ENCODE peak calls at places on chromosome 22, in five cellular contexts. One of them, this sample, is unnamed. For H3K36me3, the result is how much of the 10 kb centered on the place peaks cover.

GRCh38 chr22:45774016-45774670 is 102.5 kb downstream of the ATXN10 start:
- DNase-seq in ovary: no peak
- DNase-seq in adrenal gland: no peak
- DNase-seq in HCT116: no peak
- DNase-seq in tibial nerve: no peak
- DNase-seq in this sample: no peak

GRCh38 chr22:20607157-20607907 is 99.9 kb downstream of the MED15 start:
- DNase-seq in ovary: no peak
- DNase-seq in adrenal gland: no peak
- DNase-seq in HCT116: no peak
- DNase-seq in tibial nerve: no peak
- DNase-seq in this sample: no peak

GRCh38 chr22:45547016-45547345 is 44.3 kb downstream of the FBLN1 start:
- DNase-seq in ovary: no peak
- DNase-seq in adrenal gland: no peak
- DNase-seq in HCT116: no peak
- DNase-seq in tibial nerve: no peak
- DNase-seq in this sample: no peak

GRCh38 chr22:19448076-19448607 is 631 bp upstream of the C22orf39 start:
- DNase-seq in ovary: no peak
- DNase-seq in adrenal gland: peak
- DNase-seq in HCT116: no peak
- DNase-seq in tibial nerve: no peak
- DNase-seq in this sample: peak

GRCh38 chr22:19932367-19933206 is 9.0 kb upstream of the COMT start:
- DNase-seq in ovary: no peak
- DNase-seq in adrenal gland: peak
- DNase-seq in HCT116: no peak
- DNase-seq in tibial nerve: no peak
- DNase-seq in this sample: no peak

GRCh38 chr22:26565181-26565580 is 24.8 kb downstream of the TPST2 start:
- DNase-seq in ovary: no peak
- DNase-seq in adrenal gland: no peak
- DNase-seq in HCT116: no peak
- DNase-seq in tibial nerve: no peak
- DNase-seq in this sample: no peak

GRCh38 chr22:31947296-31947695 is 3.0 kb downstream of the YWHAH start:
- DNase-seq in ovary: no peak
- DNase-seq in adrenal gland: no peak
- DNase-seq in HCT116: no peak
- DNase-seq in tibial nerve: peak
- DNase-seq in this sample: no peak

GRCh38 chr22:28341001-28341400 is 338.6 kb downstream of the TTC28 start:
- DNase-seq in ovary: no peak
- DNase-seq in adrenal gland: no peak
- DNase-seq in HCT116: no peak
- DNase-seq in tibial nerve: no peak
- DNase-seq in this sample: no peak

GRCh38 chr22:27094633-27095308 is 437.4 kb downstream of the MIAT start:
- DNase-seq in ovary: no peak
- DNase-seq in adrenal gland: no peak
- DNase-seq in HCT116: no peak
- DNase-seq in tibial nerve: no peak
- DNase-seq in this sample: peak

GRCh38 chr22:20112623-20113511 is 3.0 kb upstream of the RANBP1 start:
- DNase-seq in ovary: no peak
- DNase-seq in adrenal gland: no peak
- DNase-seq in HCT116: no peak
- DNase-seq in tibial nerve: no peak
- DNase-seq in this sample: no peak

GRCh38 chr22:29003975-29004646 is 57.5 kb downstream of the C22orf31 start:
- DNase-seq in ovary: no peak
- DNase-seq in adrenal gland: peak
- DNase-seq in HCT116: no peak
- DNase-seq in tibial nerve: no peak
- DNase-seq in this sample: no peak

GRCh38 chr22:48695731-48696305 is 1131.9 kb downstream of the BRD1 start:
- DNase-seq in ovary: no peak
- DNase-seq in adrenal gland: no peak
- DNase-seq in HCT116: no peak
- DNase-seq in tibial nerve: no peak
- DNase-seq in this sample: no peak

GRCh38 chr22:22414266-22414665 is 94.3 kb downstream of the ZNF280B start:
- DNase-seq in ovary: no peak
- DNase-seq in adrenal gland: no peak
- DNase-seq in HCT116: no peak
- DNase-seq in tibial nerve: no peak
- DNase-seq in this sample: no peak

GRCh38 chr22:28934026-28934425 is 50.7 kb downstream of the ZNRF3 start:
- DNase-seq in ovary: no peak
- DNase-seq in adrenal gland: no peak
- DNase-seq in HCT116: no peak
- DNase-seq in tibial nerve: no peak
- DNase-seq in this sample: no peak

GRCh38 chr22:27201741-27202140 is 544.4 kb downstream of the MIAT start:
- DNase-seq in ovary: no peak
- DNase-seq in adrenal gland: no peak
- DNase-seq in HCT116: no peak
- DNase-seq in tibial nerve: no peak
- DNase-seq in this sample: no peak

GRCh38 chr22:35329114-35329847 is 29.6 kb downstream of the TOM1 start:
- DNase-seq in ovary: no peak
- DNase-seq in adrenal gland: no peak
- DNase-seq in HCT116: no peak
- DNase-seq in tibial nerve: no peak
- DNase-seq in this sample: no peak
- H3K36me3 ChIP-seq in ovary: under half
- H3K36me3 ChIP-seq in adrenal gland: under half
- H3K36me3 ChIP-seq in HCT116: under half
- H3K36me3 ChIP-seq in tibial nerve: half or more
- H3K36me3 ChIP-seq in this sample: under half

DNA sequence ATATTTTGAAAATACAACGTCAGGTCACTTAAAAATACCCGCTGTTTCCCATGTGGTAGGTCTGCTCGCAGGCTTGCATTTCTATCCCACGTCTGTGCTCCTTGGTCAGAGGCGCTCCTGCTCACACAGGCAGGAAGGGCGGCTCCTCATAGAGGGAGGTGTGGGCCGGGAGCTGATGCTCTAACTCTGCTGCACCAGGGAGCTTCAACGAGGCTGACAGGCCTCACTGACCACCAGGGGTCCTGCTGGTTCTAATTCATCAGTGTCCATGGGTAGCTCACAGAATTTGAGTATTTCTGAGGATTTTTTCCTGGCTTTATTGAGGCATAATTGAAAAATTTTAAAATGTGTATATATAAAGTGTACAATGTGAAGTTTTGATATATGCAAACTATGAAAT is 68.5 kb downstream of the PIWIL3 start:
- DNase-seq in ovary: no peak
- DNase-seq in adrenal gland: no peak
- DNase-seq in HCT116: no peak
- DNase-seq in tibial nerve: no peak
- DNase-seq in this sample: no peak
- TF ChIP-seq CTCF in ovary: no peak
- TF ChIP-seq CTCF in adrenal gland: no peak
- TF ChIP-seq CTCF in HCT116: peak
- TF ChIP-seq CTCF in tibial nerve: no peak
- TF ChIP-seq CTCF in this sample: no peak

DNA sequence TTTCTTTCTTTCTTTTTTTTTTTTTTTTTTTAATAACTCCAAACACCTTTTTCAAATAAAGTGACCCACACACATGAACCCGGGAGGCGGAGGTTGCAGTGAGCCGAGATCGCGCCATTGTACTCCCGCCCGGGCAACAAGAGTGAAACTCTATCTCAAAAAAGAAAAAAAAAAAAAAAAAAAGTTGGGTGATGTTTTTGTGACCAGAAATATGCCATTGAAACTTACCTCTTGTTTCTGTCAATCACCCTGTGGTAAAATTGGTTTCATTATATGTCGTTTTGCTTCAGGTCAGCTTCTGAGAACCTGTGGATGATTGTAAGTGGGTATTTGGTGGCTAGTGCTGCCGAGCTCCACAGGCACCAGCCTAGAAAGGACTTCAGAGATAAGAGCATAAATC is 238.8 kb downstream of the TBC1D22A start:
- DNase-seq in ovary: no peak
- DNase-seq in adrenal gland: no peak
- DNase-seq in HCT116: no peak
- DNase-seq in tibial nerve: no peak
- DNase-seq in this sample: no peak
- TF ChIP-seq POLR2A in ovary: no peak
- TF ChIP-seq POLR2A in adrenal gland: no peak
- TF ChIP-seq POLR2A in HCT116: no peak
- TF ChIP-seq POLR2A in tibial nerve: no peak
- TF ChIP-seq POLR2A in this sample: no peak

GRCh38 chr22:49799431-49800075 is 28.1 kb downstream of the BRD1 start:
- DNase-seq in ovary: no peak
- DNase-seq in adrenal gland: no peak
- DNase-seq in HCT116: no peak
- DNase-seq in tibial nerve: no peak
- DNase-seq in this sample: no peak

GRCh38 chr22:49800408-49801238 is 27.1 kb downstream of the BRD1 start:
- DNase-seq in ovary: no peak
- DNase-seq in adrenal gland: peak
- DNase-seq in HCT116: no peak
- DNase-seq in tibial nerve: no peak
- DNase-seq in this sample: no peak

GRCh38 chr22:49801391-49802060 is 26.1 kb downstream of the BRD1 start:
- DNase-seq in ovary: no peak
- DNase-seq in adrenal gland: no peak
- DNase-seq in HCT116: no peak
- DNase-seq in tibial nerve: no peak
- DNase-seq in this sample: no peak

GRCh38 chr22:49803667-49804375 is 23.9 kb downstream of the BRD1 start:
- DNase-seq in ovary: no peak
- DNase-seq in adrenal gland: no peak
- DNase-seq in HCT116: no peak
- DNase-seq in tibial nerve: no peak
- DNase-seq in this sample: no peak

DNA sequence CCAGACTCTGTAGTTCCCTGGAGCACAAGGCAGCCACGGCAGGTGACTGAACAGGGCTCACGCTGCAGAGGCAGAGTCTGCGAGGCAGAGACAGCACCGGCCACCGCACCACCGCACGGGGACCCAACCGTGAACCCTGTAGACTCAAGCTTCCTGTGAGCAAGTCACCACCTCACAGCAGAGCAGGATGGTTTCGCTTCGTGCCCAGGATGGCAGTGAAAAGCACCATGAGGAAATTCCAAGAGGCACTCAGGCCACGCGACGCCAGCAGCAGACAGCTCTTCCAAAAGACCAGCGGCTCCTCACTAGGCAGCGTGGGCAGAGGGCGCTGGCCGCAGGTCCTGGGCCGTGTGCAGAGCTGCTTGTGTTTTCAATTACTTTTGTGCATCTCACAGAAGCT is 24.5 kb downstream of the BRD1 start:
- DNase-seq in ovary: no peak
- DNase-seq in adrenal gland: no peak
- DNase-seq in HCT116: no peak
- DNase-seq in tibial nerve: no peak
- DNase-seq in this sample: no peak
- H3K36me3 ChIP-seq in ovary: under half
- H3K36me3 ChIP-seq in adrenal gland: under half
- H3K36me3 ChIP-seq in HCT116: under half
- H3K36me3 ChIP-seq in tibial nerve: half or more
- H3K36me3 ChIP-seq in this sample: under half

DNA sequence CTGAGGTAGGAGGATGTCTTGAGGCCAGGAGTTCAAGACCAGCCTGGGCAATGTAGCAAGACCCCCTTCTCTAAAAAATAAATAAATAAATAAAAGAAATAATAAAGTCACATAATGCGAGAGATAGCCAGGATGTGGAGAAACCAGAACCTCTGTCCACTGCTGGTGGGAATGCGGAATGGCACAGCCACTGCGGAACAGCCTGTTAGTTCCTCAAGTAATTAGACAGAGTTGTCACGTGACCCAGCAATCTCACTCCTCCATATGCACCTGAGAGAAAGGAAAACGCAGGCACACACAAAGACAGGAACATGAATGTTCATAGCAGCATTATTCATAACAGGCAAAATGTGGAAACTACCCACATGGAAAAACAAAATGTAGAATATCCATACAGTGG is 27.5 kb downstream of the LIF start:
- DNase-seq in ovary: no peak
- DNase-seq in adrenal gland: no peak
- DNase-seq in HCT116: no peak
- DNase-seq in tibial nerve: no peak
- DNase-seq in this sample: no peak
- TF ChIP-seq CTCF in ovary: no peak
- TF ChIP-seq CTCF in adrenal gland: no peak
- TF ChIP-seq CTCF in HCT116: peak
- TF ChIP-seq CTCF in tibial nerve: no peak
- TF ChIP-seq CTCF in this sample: no peak

DNA sequence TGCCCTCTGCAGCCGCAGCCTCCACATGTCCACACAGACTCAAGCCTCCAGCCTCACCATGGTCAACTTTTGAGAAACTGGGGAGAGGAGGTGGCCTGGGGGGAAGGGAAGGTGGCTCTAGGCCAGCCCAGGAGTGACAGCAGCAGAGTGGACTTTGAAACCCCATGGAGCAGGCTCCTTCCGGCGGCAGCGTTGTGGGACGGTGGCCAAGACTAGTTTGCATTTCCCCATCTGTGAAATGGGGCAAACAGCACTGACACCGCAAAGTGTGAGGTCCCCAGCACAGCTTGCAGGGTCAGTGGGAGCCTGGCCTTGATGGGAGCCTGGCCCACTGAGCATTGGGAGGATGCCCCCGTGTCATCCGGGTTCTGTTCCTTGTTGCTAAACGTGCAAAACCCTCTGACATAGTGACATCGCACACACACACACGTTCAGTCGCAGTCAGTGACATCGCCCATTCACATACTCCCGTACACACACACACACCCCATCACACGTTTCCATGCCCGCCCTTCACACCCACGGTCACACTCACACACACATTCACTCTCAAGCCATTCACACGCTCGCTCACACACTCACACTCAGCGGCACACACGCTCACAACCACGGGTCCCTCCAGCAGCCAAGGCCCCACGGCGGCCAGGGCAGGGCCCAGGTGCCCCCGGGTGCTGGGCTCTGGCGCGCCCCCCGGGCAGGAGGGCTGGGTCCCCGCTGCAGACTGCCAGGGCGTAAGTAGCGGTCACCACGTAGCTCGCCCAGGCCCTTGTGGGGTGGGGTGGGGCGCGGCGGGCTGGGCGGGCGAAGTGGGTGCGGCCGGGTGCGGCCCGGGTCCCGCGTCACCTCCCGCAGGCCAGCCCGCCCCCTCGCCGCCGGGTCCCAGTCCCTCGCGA is 578 bp downstream of the CYB5R3 start:
- DNase-seq in ovary: peak
- DNase-seq in adrenal gland: peak
- DNase-seq in HCT116: no peak
- DNase-seq in tibial nerve: no peak
- DNase-seq in this sample: peak
- TF ChIP-seq POLR2A in ovary: no peak
- TF ChIP-seq POLR2A in adrenal gland: peak
- TF ChIP-seq POLR2A in HCT116: no peak
- TF ChIP-seq POLR2A in tibial nerve: no peak
- TF ChIP-seq POLR2A in this sample: no peak

DNA sequence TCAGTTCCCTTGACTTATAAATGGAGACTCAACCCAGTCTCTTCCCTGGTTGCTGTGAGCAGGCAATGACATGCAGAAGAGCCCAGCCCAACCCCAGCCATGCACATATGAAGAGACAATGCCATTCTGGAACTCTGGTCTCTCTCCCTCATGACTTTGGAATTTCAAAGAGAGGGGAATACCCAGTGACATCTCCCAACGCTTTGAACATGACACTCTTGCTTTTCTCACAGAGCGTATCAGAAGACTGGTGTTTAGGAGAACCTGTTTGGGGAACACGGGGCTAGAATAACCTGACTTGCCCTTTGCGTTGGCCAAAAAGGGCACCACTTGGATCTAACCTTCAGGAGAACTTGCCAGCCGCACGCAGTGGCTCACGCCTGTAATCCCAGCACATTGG is 12.9 kb downstream of the RANGAP1 start:
- DNase-seq in ovary: no peak
- DNase-seq in adrenal gland: no peak
- DNase-seq in HCT116: no peak
- DNase-seq in tibial nerve: no peak
- DNase-seq in this sample: no peak
- H3K36me3 ChIP-seq in ovary: under half
- H3K36me3 ChIP-seq in adrenal gland: under half
- H3K36me3 ChIP-seq in HCT116: under half
- H3K36me3 ChIP-seq in tibial nerve: half or more
- H3K36me3 ChIP-seq in this sample: under half

This sample was measured in testis.